ENCODE peak calls at places on chromosomes 3 and 15, in five cellular contexts. E, T, I, K and Q are unnamed samples.

GRCh38 chr15:36678308-36678707 is 98.9 kb downstream of the CDIN1 start:
- DNase-seq in E (no peak), I (no peak), T (no peak), K (no peak), Q (no peak)

GRCh38 chr15:70056091-70056680 is 41.5 kb downstream of the TLE3 start:
- DNase-seq in T (no peak), K (no peak), E (no peak), I (no peak), Q (no peak)

GRCh38 chr3:46393554-46394434 is 13.1 kb downstream of the CCR5AS start:
- DNase-seq in E (no peak), K (peak), I (no peak), T (no peak), Q (peak)

GRCh38 chr3:195441476-195441970 is 1.3 kb downstream of the ACAP2 start:
- DNase-seq in E (peak), T (no peak), K (no peak), I (peak), Q (no peak)

GRCh38 chr15:82122754-82123400 is 77.1 kb upstream of the MEX3B start:
- DNase-seq in K (no peak), T (peak), E (no peak), I (peak), Q (no peak)

GRCh38 chr3:3353153-3353552 is 173.7 kb upstream of the CRBN start:
- DNase-seq in I (no peak), T (no peak), K (no peak), E (no peak), Q (no peak)

GRCh38 chr3:27596920-27597319 is 112.7 kb upstream of the SLC4A7 start:
- DNase-seq in I (peak), K (peak), T (no peak), E (no peak), Q (no peak)

GRCh38 chr15:97947465-97948262 is 12.8 kb upstream of the ARRDC4 start:
- DNase-seq in I (no peak), T (no peak), E (no peak), K (no peak), Q (no peak)

GRCh38 chr3:105891101-105891500 is 22.3 kb upstream of the CBLB start:
- DNase-seq in T (no peak), K (no peak), I (no peak), E (no peak), Q (no peak)

GRCh38 chr3:131109156-131109555 is 82.5 kb downstream of the NEK11 start:
- DNase-seq in E (no peak), K (peak), T (no peak), I (no peak), Q (no peak)

GRCh38 chr15:25905140-25905539 is 42.0 kb upstream of the ATP10A start:
- DNase-seq in K (no peak), T (no peak), I (no peak), E (no peak), Q (no peak)

GRCh38 chr15:69161878-69162213 is 1.4 kb downstream of the GLCE start:
- DNase-seq in E (no peak), K (no peak), T (no peak), I (no peak), Q (no peak)

GRCh38 chr3:157958471-157958870 is 147.7 kb downstream of the SHOX2 start:
- DNase-seq in K (no peak), E (no peak), I (no peak), T (no peak), Q (no peak)

GRCh38 chr15:78837543-78837942 is 26.3 kb upstream of the ADAMTS7 start:
- DNase-seq in E (no peak), K (no peak), T (peak), I (no peak), Q (peak)

GRCh38 chr15:70152070-70152480 is 54.4 kb upstream of the TLE3 start:
- DNase-seq in I (peak), K (peak), E (no peak), T (no peak), Q (no peak)

GRCh38 chr3:160379628-160380214 is 19.3 kb downstream of the IFT80 start:
- DNase-seq in E (no peak), I (no peak), K (peak), T (no peak), Q (no peak)

GRCh38 chr15:89017370-89018066 is 70.7 kb upstream of the ABHD2 start:
- DNase-seq in K (peak), T (peak), I (peak), E (peak), Q (peak)

GRCh38 chr3:71846189-71846588 is 61.2 kb upstream of the PROK2 start:
- DNase-seq in I (no peak), E (no peak), K (peak), T (no peak), Q (no peak)

GRCh38 chr3:37824954-37825328 is 36.7 kb upstream of the CTDSPL start:
- DNase-seq in I (no peak), T (no peak), E (no peak), K (peak), Q (no peak)

GRCh38 chr3:149579838-149580542 is 77.8 kb downstream of the WWTR1 start:
- DNase-seq in K (no peak), T (no peak), I (peak), E (no peak), Q (no peak)

GRCh38 chr3:65836047-65836446 is 202.7 kb downstream of the MAGI1 start:
- DNase-seq in E (no peak), I (peak), K (peak), T (no peak), Q (no peak)

GRCh38 chr3:52222319-52223221 is 2.9 kb downstream of the TLR9 start:
- DNase-seq in T (no peak), K (no peak), I (no peak), E (no peak), Q (peak)

GRCh38 chr15:52278636-52279367 is 16.8 kb downstream of the MYO5C start:
- DNase-seq in I (no peak), K (no peak), T (no peak), E (no peak), Q (no peak)
- H2BK12ac ChIP-seq in I (no peak), K (no peak), T (no peak), E (no peak), Q (no peak)

GRCh38 chr15:75042730-75043508 is 19.5 kb downstream of the PPCDC start:
- DNase-seq in K (peak), E (no peak), I (peak), T (peak), Q (peak)
- H2BK5ac ChIP-seq in K (no peak), E (no peak), I (no peak), T (no peak), Q (no peak)

GRCh38 chr15:34365836-34366235 is 1.2 kb downstream of the LPCAT4 start:
- DNase-seq in I (no peak), T (no peak), E (no peak), K (no peak), Q (no peak)
- H2AFZ ChIP-seq in I (peak), T (no peak), E (peak), K (no peak), Q (no peak)

GRCh38 chr3:194314669-194315068 is 36.5 kb downstream of the CPN2 start:
- DNase-seq in K (no peak), E (no peak), T (no peak), I (no peak), Q (no peak)

GRCh38 chr3:194313642-194314430 is 37.3 kb downstream of the CPN2 start:
- DNase-seq in E (no peak), T (no peak), I (peak), K (no peak), Q (no peak)

GRCh38 chr3:194311000-194311399 is 40.1 kb downstream of the CPN2 start:
- DNase-seq in I (no peak), E (no peak), T (no peak), K (no peak), Q (no peak)

GRCh38 chr3:194312186-194312742 is 38.9 kb downstream of the CPN2 start:
- DNase-seq in E (no peak), K (no peak), I (no peak), T (no peak), Q (no peak)

DNA sequence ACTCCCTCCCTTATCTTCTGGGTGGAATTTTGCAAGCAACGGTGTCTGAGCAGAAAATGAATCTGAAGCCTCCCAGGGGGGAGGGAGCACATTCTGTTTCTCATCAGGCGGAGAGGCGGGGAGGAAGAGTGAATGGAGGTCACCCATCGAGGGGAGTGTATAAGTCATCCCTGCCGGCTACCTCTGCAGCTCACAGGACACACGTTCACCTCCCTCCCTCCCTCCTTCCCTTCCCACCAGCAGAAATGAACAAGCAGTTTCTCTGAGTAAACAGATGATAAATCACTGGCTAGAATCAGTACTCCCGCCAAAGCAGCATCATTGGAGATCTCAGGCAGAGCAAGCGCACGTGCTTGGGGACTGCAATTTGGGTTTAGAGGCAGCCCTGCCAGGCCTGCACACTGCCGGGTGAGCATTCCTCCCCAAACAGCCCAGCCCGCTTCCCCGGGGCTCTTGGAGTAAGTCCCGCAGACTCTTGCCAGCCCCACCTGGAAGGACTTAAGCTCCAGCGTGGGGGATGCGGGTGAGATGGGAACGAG is 38.3 kb downstream of the CPN2 start:
- DNase-seq in I (peak), K (no peak), T (no peak), E (no peak), Q (no peak)
- H2BK12ac ChIP-seq in I (no peak), K (no peak), T (peak), E (no peak), Q (no peak)

GRCh38 chr3:119170821-119171220 is 2.6 kb upstream of the UPK1B start:
- DNase-seq in I (no peak), T (no peak), E (no peak), K (no peak), Q (no peak)
- H2BK5ac ChIP-seq in I (no peak), T (no peak), E (no peak), K (no peak), Q (no peak)